ENCODE peak calls at places on chromosomes 3 and 15, in four cellular contexts. K is NCI-H510A treated with DMSO at 0.1 percent for 48 hours; B is CD8-positive, alpha-beta memory T cell; N is dorsolateral prefrontal cortex. A is an unnamed sample.

GRCh38 chr3:100783619-100784018 is 74.3 kb downstream of the TFG start:
- DNase-seq in K (no peak), B (no peak), N (no peak), A (no peak)

GRCh38 chr3:150110097-150110496 is 139.4 kb upstream of the PFN2 start:
- DNase-seq in K (peak; percentile 71), B (no peak), N (no peak), A (no peak)

GRCh38 chr3:38614651-38615352 is 34.7 kb downstream of the SCN5A start:
- DNase-seq in K (no peak), B (no peak), N (peak; percentile 33), A (no peak)

GRCh38 chr15:47471020-47471419 is 246.3 kb upstream of the SEMA6D start:
- DNase-seq in K (no peak), B (no peak), N (no peak), A (no peak)

GRCh38 chr3:4071481-4072184 is 231.5 kb upstream of the SETMAR start:
- DNase-seq in K (peak; percentile 27), B (no peak), N (no peak), A (peak; percentile 2)

GRCh38 chr3:52777127-52777958 is at the start of gene ITIH1:
- DNase-seq in K (no peak), B (no peak), N (peak; percentile 19), A (no peak)

GRCh38 chr3:46406786-46407611 is at the start of the genes CCR5AS and CCRL2:
- DNase-seq in K (no peak), B (peak; percentile 29), N (no peak), A (peak; percentile 49)

GRCh38 chr3:190032924-190033323 is 87.8 kb downstream of the P3H2 start:
- DNase-seq in K (no peak), B (no peak), N (no peak), A (no peak)

GRCh38 chr15:37016287-37016686 is 84.1 kb downstream of the MEIS2 start:
- DNase-seq in K (no peak), B (no peak), N (no peak), A (no peak)

GRCh38 chr15:64825081-64825430 is 391 bp downstream of the PIF1 start:
- DNase-seq in K (no peak), B (no peak), N (no peak), A (no peak)

GRCh38 chr3:82012775-82013174 is 251.3 kb upstream of the GBE1 start:
- DNase-seq in K (no peak), B (no peak), N (no peak), A (no peak)

GRCh38 chr3:11530153-11530721 is 113.5 kb downstream of the VGLL4 start:
- DNase-seq in K (peak; percentile 24), B (no peak), N (no peak), A (no peak)

GRCh38 chr3:102460579-102460978 is 25.8 kb downstream of the ZPLD1 start:
- DNase-seq in K (no peak), B (no peak), N (no peak), A (no peak)

GRCh38 chr3:44923634-44924033 is 49.2 kb downstream of the TGM4 start:
- DNase-seq in K (no peak), B (no peak), N (no peak), A (no peak)

GRCh38 chr3:114154321-114154821 is 24.5 kb downstream of the DRD3 start:
- DNase-seq in K (no peak), B (no peak), N (no peak), A (no peak)

GRCh38 chr3:116340680-116341216 is 104.5 kb downstream of the LSAMP start:
- DNase-seq in K (no peak), B (no peak), N (no peak), A (no peak)

GRCh38 chr15:69760890-69761568 is 308.4 kb downstream of the RPLP1 start:
- DNase-seq in K (no peak), B (peak; percentile 82), N (no peak), A (peak; percentile 67)

GRCh38 chr15:60568301-60568742 is 89.4 kb upstream of the ICE2 start:
- DNase-seq in K (no peak), B (no peak), N (no peak), A (no peak)

GRCh38 chr15:68497206-68497910 is 65.4 kb upstream of the ITGA11 start:
- DNase-seq in K (no peak), B (no peak), N (no peak), A (no peak)

GRCh38 chr3:189334064-189334920 is 162.5 kb downstream of the TPRG1 start:
- DNase-seq in K (no peak), B (no peak), N (no peak), A (no peak)

GRCh38 chr3:42505203-42505848 is 2.9 kb downstream of the VIPR1 start:
- DNase-seq in K (no peak), B (no peak), N (no peak), A (no peak)

GRCh38 chr3:140447991-140448390 is 229.9 kb upstream of the TRIM42 start:
- DNase-seq in K (no peak), B (no peak), N (no peak), A (no peak)

GRCh38 chr3:26989042-26989441 is 366.5 kb downstream of the LRRC3B start:
- DNase-seq in K (peak; percentile 74), B (no peak), N (no peak), A (no peak)

GRCh38 chr3:10173926-10174435 is 9.3 kb downstream of the IRAK2 start:
- DNase-seq in K (no peak), B (no peak), N (peak; percentile 67), A (no peak)

GRCh38 chr15:92882697-92883642 is 17.2 kb upstream of the CHD2 start:
- DNase-seq in K (peak; percentile 99), B (no peak), N (no peak), A (peak; percentile 25)